ENCODE peak calls at places on chromosomes 1 and 21, in four cellular contexts. Q is heart right ventricle, A is fibroblast of mammary gland, P is Panc1. S is an unnamed sample.

GRCh38 chr21:31623664-31624063 is 35.8 kb upstream of the SOD1 start:
- DNase-seq in Q (no peak), A (no peak), P (no peak), S (no peak)

GRCh38 chr1:168623003-168623828 is 46.8 kb downstream of the XCL1 start:
- DNase-seq in P (no peak), Q (no peak), A (peak), S (no peak)

GRCh38 chr1:145955436-145955835 is 2.4 kb downstream of the LIX1L start:
- DNase-seq in P (no peak), A (peak), Q (no peak), S (no peak)

GRCh38 chr1:214317734-214318133 is 36.8 kb downstream of the SMYD2 start:
- DNase-seq in P (no peak), A (peak), Q (no peak), S (no peak)

GRCh38 chr1:2985694-2986548 is 35.3 kb upstream of the ACTRT2 start:
- DNase-seq in A (no peak), P (no peak), Q (no peak), S (no peak)

GRCh38 chr1:106378261-106378660 is 678.2 kb upstream of the PRMT6 start:
- DNase-seq in Q (no peak), A (no peak), P (no peak), S (no peak)

GRCh38 chr21:21740207-21740606 is 742.0 kb downstream of the NCAM2 start:
- DNase-seq in Q (no peak), P (no peak), A (no peak), S (no peak)

GRCh38 chr21:46560568-46561447 is 44.1 kb downstream of the S100B start:
- DNase-seq in Q (no peak), A (no peak), P (no peak), S (no peak)

GRCh38 chr1:227131193-227131592 is 187.1 kb downstream of the CDC42BPA start:
- DNase-seq in P (no peak), A (peak), Q (no peak), S (no peak)

GRCh38 chr1:77888071-77888428 is 374 bp upstream of the NEXN start:
- DNase-seq in A (peak), Q (no peak), P (no peak), S (no peak)
- TF ChIP-seq CTCF in A (peak), Q (no peak), P (no peak), S (no peak)

DNA sequence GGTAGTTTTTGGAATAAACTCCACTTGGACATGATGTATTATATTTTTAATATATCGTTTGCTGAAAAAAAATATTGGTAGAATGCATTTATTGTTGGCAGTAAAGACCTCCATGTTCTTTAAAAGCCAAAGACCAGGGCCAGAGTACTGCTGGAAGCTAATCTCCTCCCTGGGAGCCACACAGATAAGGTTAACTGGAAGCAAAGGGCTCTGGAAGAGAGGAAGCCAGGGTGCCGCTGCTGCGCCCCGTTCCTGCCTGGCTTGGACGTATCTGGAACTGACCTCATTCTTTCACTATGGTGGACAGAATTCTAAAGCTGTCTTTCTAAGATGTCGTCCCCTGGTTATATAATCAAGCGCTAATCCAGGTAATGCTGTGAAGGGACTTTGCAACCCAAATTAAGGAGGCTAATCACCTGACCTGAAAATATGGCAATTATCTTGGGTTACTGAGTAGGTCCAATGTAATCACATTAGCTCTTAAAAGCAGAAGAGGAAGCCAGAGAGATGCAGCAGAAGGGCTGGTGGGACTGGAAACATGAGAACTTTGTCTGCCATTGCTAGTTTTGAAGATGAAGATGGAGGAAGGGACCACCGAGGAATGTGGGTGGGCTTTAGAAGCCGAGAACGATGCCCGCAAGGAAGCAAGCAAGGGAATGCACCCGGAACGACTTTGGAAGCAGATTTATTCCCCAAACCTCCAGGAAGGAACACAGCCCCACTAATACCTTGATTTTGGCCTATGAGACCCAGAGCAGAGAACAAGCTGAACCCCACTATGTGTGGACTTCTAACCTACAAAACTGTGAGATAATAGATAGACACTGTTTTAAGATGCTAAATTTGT is 167.7 kb upstream of the KCNJ15 start:
- DNase-seq in A (no peak), P (no peak), Q (no peak), S (no peak)
- H3K4me3 ChIP-seq in A (no peak), P (no peak), Q (no peak), S (no peak)

GRCh38 chr1:245840971-245841370 is 666.1 kb downstream of the SMYD3 start:
- DNase-seq in Q (no peak), A (no peak), P (no peak), S (no peak)
- TF ChIP-seq CTCF in Q (no peak), A (no peak), P (no peak), S (no peak)

GRCh38 chr1:21814241-21814918 is 2.3 kb downstream of the LDLRAD2 start:
- DNase-seq in P (no peak), Q (no peak), A (no peak), S (no peak)
- H3K4me3 ChIP-seq in P (no peak), Q (peak), A (peak), S (peak)

GRCh38 chr1:1063261-1063944 is 10.7 kb downstream of the RNF223 start:
- DNase-seq in P (no peak), A (no peak), Q (no peak), S (no peak)
- TF ChIP-seq CTCF in P (no peak), A (no peak), Q (no peak), S (no peak)

DNA sequence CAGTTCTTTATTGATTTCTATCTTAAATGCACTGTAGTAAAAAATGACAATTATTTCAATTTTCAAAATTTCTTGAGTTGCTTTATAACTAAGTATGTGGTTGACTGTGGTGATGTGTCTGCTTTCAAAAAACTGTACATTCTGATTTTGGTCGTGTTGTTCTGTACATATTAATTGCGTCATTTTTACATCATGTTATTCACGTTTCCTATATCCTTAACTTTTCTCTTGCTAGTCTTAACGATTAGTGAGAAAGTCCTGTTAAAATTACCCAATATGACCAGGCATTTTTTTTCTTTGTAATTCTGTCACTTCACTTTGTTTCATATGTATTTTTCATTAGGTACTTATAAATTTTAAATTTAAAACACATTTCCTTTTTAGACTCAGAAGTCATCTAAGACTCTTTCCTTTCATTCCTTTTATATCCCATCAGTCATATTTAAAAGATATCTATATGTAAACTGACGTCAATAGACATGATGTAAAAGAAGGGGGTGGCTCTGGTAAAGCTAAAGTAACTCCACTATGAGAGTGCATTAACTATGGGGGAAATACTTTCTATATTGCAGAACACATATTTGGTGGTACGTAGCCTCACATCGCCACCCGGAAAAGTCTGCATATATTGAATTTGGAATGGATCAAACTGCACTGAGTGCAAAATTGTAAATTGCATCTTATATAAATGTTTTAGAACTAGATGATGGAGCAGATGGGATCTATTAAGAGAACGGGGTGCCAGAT is 1.1 kb upstream of the COA6 start:
- DNase-seq in P (no peak), A (no peak), Q (no peak), S (no peak)
- H3K4me3 ChIP-seq in P (peak), A (peak), Q (peak), S (peak)